ENCODE peak calls at places on chromosomes 5 and 9, in four cellular contexts. B is HT-29; L is ACHN; S is activated CD4-positive, alpha-beta T cell treated with anti-CD3 and anti-CD28 coated beads, Interleukin-2, amount 50 U/mL, for 1 hour. W is an unnamed sample.

GRCh38 chr5:56838409-56839039 is 23.2 kb downstream of the MAP3K1 start:
- DNase-seq in B (peak), L (peak), S (no peak), W (no peak)

GRCh38 chr5:133273661-133274596 is 222.1 kb downstream of the HSPA4 start:
- DNase-seq in B (no peak), L (no peak), S (no peak), W (no peak)

GRCh38 chr9:17744786-17745185 is 165.9 kb downstream of the SH3GL2 start:
- DNase-seq in B (peak), L (peak), S (no peak), W (no peak)

GRCh38 chr9:78236511-78236950 is 656 bp downstream of the CEP78 start:
- DNase-seq in B (peak), L (peak), S (no peak), W (no peak)

GRCh38 chr5:180304431-180305375 is 12.8 kb upstream of the MAPK9 start:
- DNase-seq in B (no peak), L (no peak), S (no peak), W (no peak)

GRCh38 chr5:147303976-147304375 is 69.2 kb downstream of the STK32A start:
- DNase-seq in B (peak), L (peak), S (no peak), W (no peak)

GRCh38 chr5:160158087-160158486 is 38.8 kb upstream of the PWWP2A start:
- DNase-seq in B (no peak), L (no peak), S (no peak), W (no peak)

GRCh38 chr5:169801781-169802180 is 164.7 kb downstream of the DOCK2 start:
- DNase-seq in B (no peak), L (no peak), S (no peak), W (no peak)

GRCh38 chr9:123267481-123268239 is 726 bp downstream of the STRBP start:
- DNase-seq in B (no peak), L (no peak), S (peak), W (no peak)

GRCh38 chr5:142289708-142290573 is 34.9 kb downstream of the SPRY4 start:
- DNase-seq in B (no peak), L (no peak), S (no peak), W (no peak)

GRCh38 chr9:137042751-137043727 is 2.9 kb downstream of the NPDC1 start:
- DNase-seq in B (no peak), L (no peak), S (no peak), W (no peak)

W was measured in LNCaP clone FGC.